ENCODE peak calls at places on chromosomes 7 and 10, in six cellular contexts. B is astrocyte, U is IMR-90, T is breast epithelium, Q is left ventricle myocardium inferior, F is dorsolateral prefrontal cortex. V is an unnamed sample.

GRCh38 chr7:50795831-50796230 is 13.1 kb upstream of the GRB10 start:
- DNase-seq in B (no peak), U (no peak), T (no peak), Q (no peak), F (no peak), V (no peak)

GRCh38 chr7:140597425-140597949 is 43.1 kb downstream of the DENND2A start:
- DNase-seq in B (no peak), U (no peak), T (no peak), Q (peak), F (no peak), V (peak)

GRCh38 chr7:116097365-116098009 is 66.9 kb upstream of the TFEC start:
- DNase-seq in B (peak), U (peak), T (no peak), Q (no peak), F (no peak), V (no peak)

GRCh38 chr10:112215342-112215774 is 31.8 kb upstream of the GPAM start:
- DNase-seq in B (no peak), U (peak), T (no peak), Q (no peak), F (no peak), V (no peak)

GRCh38 chr7:95875519-95875918 is 103.2 kb downstream of the DYNC1I1 start:
- DNase-seq in B (no peak), U (no peak), T (no peak), Q (no peak), F (peak), V (no peak)

GRCh38 chr7:94249631-94250030 is 145.1 kb upstream of the COL1A2 start:
- DNase-seq in B (no peak), U (no peak), T (no peak), Q (no peak), F (no peak), V (no peak)

GRCh38 chr10:77011823-77012566 is 625.6 kb downstream of the KCNMA1 start:
- DNase-seq in B (no peak), U (no peak), T (no peak), Q (no peak), F (no peak), V (no peak)

GRCh38 chr7:101586078-101586941 is 42.8 kb downstream of the MYL10 start:
- DNase-seq in B (no peak), U (no peak), T (no peak), Q (no peak), F (no peak), V (no peak)

GRCh38 chr7:140940866-140941265 is 16.1 kb upstream of the BRAF start:
- DNase-seq in B (no peak), U (no peak), T (no peak), Q (no peak), F (no peak), V (no peak)

DNA sequence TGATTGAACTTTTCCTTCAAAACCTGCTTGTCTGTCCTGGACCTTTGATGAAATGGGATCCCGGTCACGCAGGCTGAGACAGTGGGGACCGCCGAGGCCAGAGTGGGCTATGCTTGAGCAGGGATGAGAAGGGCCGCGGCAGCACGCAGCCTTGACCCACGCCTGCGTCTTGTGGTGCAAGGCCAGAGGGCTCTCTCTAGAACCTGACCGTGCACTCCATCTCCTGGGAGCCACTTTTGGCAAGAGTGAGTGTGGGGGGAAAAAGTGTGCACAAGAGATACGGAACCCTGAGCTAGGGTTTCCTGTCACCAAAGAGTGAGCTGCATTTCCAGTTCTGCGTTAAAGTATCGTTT is 42.4 kb downstream of the WIPI2 start:
- DNase-seq in B (no peak), U (no peak), T (no peak), Q (no peak), F (no peak), V (no peak)
- H3K27ac ChIP-seq in B (no peak), U (no peak), T (no peak), Q (peak), F (no peak), V (no peak)

DNA sequence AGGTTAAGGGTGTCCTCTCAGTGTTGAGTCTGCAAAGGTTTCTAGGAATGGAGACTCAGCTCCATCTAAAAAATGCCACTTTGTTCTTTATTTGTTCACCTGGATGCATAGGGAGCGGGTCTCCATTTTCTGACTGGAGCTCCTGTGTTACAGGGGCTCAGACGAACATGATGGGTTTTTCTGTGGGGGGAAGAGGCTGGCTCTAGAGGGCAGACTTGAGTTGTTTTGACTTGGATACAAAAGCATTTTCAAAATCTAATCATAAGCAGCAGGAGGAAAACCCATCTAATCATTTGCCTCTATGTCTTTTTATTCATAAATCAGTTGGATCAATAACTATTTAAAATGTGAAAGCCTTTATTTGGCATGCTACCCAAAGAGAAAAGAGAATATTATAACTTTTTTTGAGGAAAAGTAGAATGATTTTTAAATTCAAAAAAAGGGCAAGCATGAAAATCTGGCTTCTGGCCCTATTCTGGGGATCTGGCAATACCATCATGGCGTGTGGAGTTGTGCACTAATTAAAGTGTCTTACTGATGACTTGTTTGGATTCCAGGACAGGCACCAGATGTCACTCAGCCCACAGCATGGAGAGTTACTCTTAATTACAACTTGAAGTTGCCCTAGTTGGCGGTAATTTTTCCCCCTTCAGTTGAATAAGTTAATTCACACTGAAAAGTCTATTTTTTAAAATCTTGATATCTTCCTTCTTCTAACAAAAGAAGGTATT is 594.9 kb downstream of the REEP3 start:
- DNase-seq in B (no peak), U (no peak), T (no peak), Q (no peak), F (peak), V (peak)
- TF ChIP-seq CTCF in B (peak), U (peak), T (no peak), Q (peak), F (peak), V (peak)

GRCh38 chr7:27194641-27195379 is 5.1 kb downstream of the HOXA13 start:
- DNase-seq in B (no peak), U (no peak), T (no peak), Q (no peak), F (no peak), V (no peak)
- H3K27ac ChIP-seq in B (no peak), U (no peak), T (no peak), Q (no peak), F (no peak), V (no peak)

GRCh38 chr10:124093076-124093773 is at the start of gene CHST15:
- DNase-seq in B (peak), U (no peak), T (peak), Q (no peak), F (no peak), V (peak)

GRCh38 chr10:124091646-124092269 is 1.6 kb downstream of the CHST15 start:
- DNase-seq in B (no peak), U (no peak), T (no peak), Q (peak), F (no peak), V (peak)

GRCh38 chr10:124090630-124091209 is 2.7 kb downstream of the CHST15 start:
- DNase-seq in B (no peak), U (no peak), T (peak), Q (no peak), F (no peak), V (no peak)

GRCh38 chr10:124094419-124094785 is 1.0 kb upstream of the CHST15 start:
- DNase-seq in B (no peak), U (no peak), T (no peak), Q (no peak), F (no peak), V (peak)

GRCh38 chr10:124092270-124093075 is 925 bp downstream of the CHST15 start:
- DNase-seq in B (peak), U (no peak), T (no peak), Q (peak), F (no peak), V (peak)
- TF ChIP-seq CTCF in B (no peak), U (no peak), T (no peak), Q (no peak), F (peak), V (no peak)

DNA sequence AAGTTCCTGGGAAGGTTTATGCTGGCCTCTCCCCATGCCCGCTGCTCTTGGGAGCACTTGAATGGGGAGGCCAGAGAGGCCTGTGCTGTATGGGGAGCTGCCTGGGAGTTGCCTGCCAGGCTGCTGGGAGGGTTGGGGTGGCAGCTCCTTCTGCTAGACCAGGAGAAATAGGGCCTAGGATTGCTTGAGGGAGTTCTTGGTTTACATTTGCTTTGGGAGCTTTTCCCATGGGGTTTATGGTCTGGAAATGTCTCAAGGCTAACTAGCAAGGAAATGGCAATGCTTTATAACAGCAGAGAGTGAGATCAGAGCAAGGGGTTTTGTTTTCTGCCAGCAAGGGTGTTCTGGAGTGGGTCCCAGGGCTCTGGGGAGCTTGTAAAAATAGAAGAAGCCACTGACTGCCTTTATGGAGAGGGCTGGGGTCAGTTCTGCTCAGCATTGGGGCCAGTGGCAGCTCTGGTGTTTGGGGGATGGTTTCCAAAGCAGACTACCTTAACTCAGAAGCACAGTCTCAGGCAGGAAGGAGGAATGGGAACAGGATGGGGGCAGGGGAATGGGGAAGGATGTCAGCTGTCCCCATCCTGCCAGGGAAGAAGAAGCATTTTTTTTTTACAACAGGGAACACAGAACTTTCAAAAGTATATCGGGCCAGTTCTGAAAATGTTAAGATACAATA is 28.6 kb downstream of the TSPAN15 start:
- DNase-seq in B (no peak), U (no peak), T (no peak), Q (no peak), F (no peak), V (no peak)
- H3K27ac ChIP-seq in B (no peak), U (no peak), T (peak), Q (peak), F (peak), V (peak)

GRCh38 chr10:7752251-7752650 is 35.5 kb downstream of the KIN start:
- DNase-seq in B (no peak), U (no peak), T (no peak), Q (no peak), F (no peak), V (no peak)

GRCh38 chr10:7755103-7755502 is 32.7 kb downstream of the KIN start:
- DNase-seq in B (no peak), U (no peak), T (no peak), Q (no peak), F (no peak), V (no peak)

DNA sequence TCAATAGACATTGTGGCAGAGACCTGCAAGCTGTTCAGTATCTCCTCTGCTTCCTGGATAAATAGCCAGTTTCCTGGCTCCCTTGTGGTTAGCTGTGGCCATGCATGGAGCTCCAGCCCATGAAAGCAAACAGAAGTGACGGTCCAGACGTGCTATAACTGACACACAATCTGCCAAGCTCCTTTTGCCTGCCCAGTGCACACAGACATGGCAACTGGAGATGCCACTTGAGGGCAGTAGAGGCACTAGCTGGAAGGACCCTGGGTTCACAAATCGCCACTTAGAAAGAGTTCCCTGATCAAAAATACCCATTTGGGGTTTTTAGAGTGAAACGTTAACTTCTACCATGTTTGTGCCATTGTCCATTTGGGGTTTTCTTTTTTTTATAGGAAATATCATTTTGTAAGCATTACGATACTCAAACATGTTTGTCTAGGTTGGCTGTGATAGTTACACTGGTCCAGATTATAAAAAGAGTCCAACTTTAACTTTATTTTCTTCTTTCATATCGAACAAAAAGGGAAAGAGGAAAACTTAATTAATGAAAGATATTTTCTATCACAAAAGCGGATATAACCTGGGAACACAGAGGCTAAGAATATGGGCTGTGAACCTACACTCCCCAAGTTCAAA is 31.3 kb downstream of the KIN start:
- DNase-seq in B (no peak), U (peak), T (no peak), Q (no peak), F (no peak), V (peak)
- TF ChIP-seq CTCF in B (peak), U (peak), T (no peak), Q (peak), F (peak), V (peak)

GRCh38 chr7:24978837-24979469 is 1.0 kb downstream of the OSBPL3 start:
- DNase-seq in B (peak), U (no peak), T (no peak), Q (no peak), F (no peak), V (no peak)

GRCh38 chr7:24979470-24979862 is 512 bp downstream of the OSBPL3 start:
- DNase-seq in B (no peak), U (peak), T (peak), Q (peak), F (peak), V (peak)

GRCh38 chr7:24981544-24981951 is 1.6 kb upstream of the OSBPL3 start:
- DNase-seq in B (peak), U (peak), T (peak), Q (peak), F (peak), V (peak)

GRCh38 chr7:24980695-24981543 is 941 bp upstream of the OSBPL3 start:
- DNase-seq in B (no peak), U (peak), T (no peak), Q (no peak), F (no peak), V (peak)

GRCh38 chr7:24979863-24980694 is at the start of gene OSBPL3:
- DNase-seq in B (peak), U (peak), T (peak), Q (peak), F (peak), V (peak)
- H3K27ac ChIP-seq in B (peak), U (peak), T (peak), Q (peak), F (peak), V (peak)